ENCODE peak calls at places on chromosomes 12 and 14, in four cellular contexts. Z is cardiac fibroblast; L is astrocyte of the spinal cord; Y is stimulated activated CD4-positive, alpha-beta T cell treated with anti-CD3 and anti-CD28 coated beads, TNF-alpha, amount 100 ng/mL, for 1 hour. W is an unnamed sample.

GRCh38 chr14:78104655-78105054 is 65.5 kb upstream of the NRXN3 start:
- DNase-seq in Z (no peak), L (no peak), Y (no peak), W (no peak)

GRCh38 chr14:33589334-33589733 is 361.5 kb downstream of the EGLN3 start:
- DNase-seq in Z (peak; percentile 96), L (peak; percentile 88), Y (no peak), W (peak; percentile 95)

GRCh38 chr14:34070917-34071407 is 120.1 kb upstream of the EGLN3 start:
- DNase-seq in Z (no peak), L (no peak), Y (no peak), W (no peak)

GRCh38 chr14:21347201-21347600 is 36.6 kb downstream of the SUPT16H start:
- DNase-seq in Z (no peak), L (no peak), Y (no peak), W (no peak)

GRCh38 chr14:35818346-35819115 is 7.6 kb upstream of the BRMS1L start:
- DNase-seq in Z (peak; percentile 66), L (peak; percentile 55), Y (no peak), W (peak; percentile 52)

GRCh38 chr12:71653137-71653536 is 10.5 kb downstream of the ZFC3H1 start:
- DNase-seq in Z (no peak), L (no peak), Y (no peak), W (no peak)

GRCh38 chr12:1972856-1973317 is 31.4 kb downstream of the DCP1B start:
- DNase-seq in Z (peak; percentile 36), L (peak; percentile 43), Y (no peak), W (peak; percentile 85)

GRCh38 chr14:33951183-33951840 is 438 bp upstream of the EGLN3 start:
- DNase-seq in Z (no peak), L (no peak), Y (no peak), W (no peak)

GRCh38 chr12:64895541-64895940 is 71.1 kb downstream of the TBC1D30 start:
- DNase-seq in Z (peak; percentile 60), L (peak; percentile 51), Y (no peak), W (peak; percentile 38)

GRCh38 chr14:66104486-66104885 is 381.7 kb upstream of the CCDC196 start:
- DNase-seq in Z (no peak), L (no peak), Y (no peak), W (no peak)

GRCh38 chr14:24565766-24566165 is 10.3 kb downstream of the CTSG start:
- DNase-seq in Z (no peak), L (no peak), Y (no peak), W (no peak)

GRCh38 chr12:123939716-123940626 is 32.7 kb downstream of the CCDC92 start:
- DNase-seq in Z (no peak), L (no peak), Y (no peak), W (no peak)

GRCh38 chr12:77594386-77594785 is 236.3 kb upstream of the NAV3 start:
- DNase-seq in Z (no peak), L (no peak), Y (no peak), W (no peak)

GRCh38 chr12:46657416-46658411 is 168.1 kb downstream of the SLC38A4 start:
- DNase-seq in Z (peak; percentile 62), L (no peak), Y (no peak), W (peak; percentile 62)

GRCh38 chr14:68671899-68672298 is 121.0 kb downstream of the ZFP36L1 start:
- DNase-seq in Z (no peak), L (no peak), Y (no peak), W (no peak)

W was measured in amniotic epithelial cell.